ENCODE peak calls at places on chromosomes 7 and 10, in seven cellular contexts. U is AG04450, G is lower lobe of right lung, M is astrocyte, T is GM23338, D is neural progenitor cell, K is fibroblast of lung. Z is an unnamed sample. For H3K27me3, the result is how much of the 10 kb centered on the place peaks cover.

GRCh38 chr10:133056001-133056400 is 31.7 kb upstream of the ADGRA1 start:
- DNase-seq in M (no peak), D (no peak), K (no peak), U (no peak), T (no peak), G (no peak), Z (no peak)

GRCh38 chr10:105259201-105259600 is 618.1 kb downstream of the SORCS3 start:
- DNase-seq in M (no peak), K (no peak), G (no peak), U (no peak), T (no peak), D (no peak), Z (no peak)

GRCh38 chr10:82981137-82981723 is 1106.2 kb downstream of the NRG3 start:
- DNase-seq in U (peak), K (peak), G (no peak), M (peak), D (no peak), T (no peak), Z (peak)

GRCh38 chr7:13359656-13360055 is 629.8 kb downstream of the ETV1 start:
- DNase-seq in U (no peak), M (no peak), G (no peak), T (peak), K (no peak), D (no peak), Z (no peak)

GRCh38 chr10:117663750-117664149 is 121.2 kb downstream of the EMX2 start:
- DNase-seq in U (no peak), G (no peak), K (peak), D (no peak), T (no peak), M (peak), Z (peak)

GRCh38 chr10:66925896-66926719 is at the start of gene LRRTM3:
- DNase-seq in M (peak), G (no peak), U (peak), K (peak), D (peak), T (peak), Z (peak)

GRCh38 chr7:155710035-155710434 is 65.6 kb downstream of the RBM33 start:
- DNase-seq in T (no peak), D (no peak), M (no peak), K (no peak), U (no peak), G (no peak), Z (no peak)

GRCh38 chr10:30701471-30702173 is 72.1 kb upstream of the LYZL2 start:
- DNase-seq in G (no peak), U (no peak), D (no peak), M (peak), T (no peak), K (peak), Z (peak)

GRCh38 chr7:106772655-106773108 is 92.4 kb upstream of the PIK3CG start:
- DNase-seq in K (peak), T (no peak), U (no peak), D (no peak), M (peak), G (no peak), Z (peak)

GRCh38 chr7:47948096-47948790 is at the start of gene PKD1L1:
- DNase-seq in D (no peak), T (no peak), G (no peak), K (peak), U (no peak), M (peak), Z (no peak)

GRCh38 chr10:106424981-106425380 is 739.5 kb downstream of the SORCS1 start:
- DNase-seq in D (no peak), K (peak), T (no peak), U (no peak), M (peak), G (no peak), Z (no peak)

GRCh38 chr10:72056113-72056512 is 32.2 kb downstream of the SPOCK2 start:
- DNase-seq in D (no peak), K (no peak), U (no peak), T (no peak), G (no peak), M (no peak), Z (no peak)

GRCh38 chr7:5214641-5215040 is 24.6 kb downstream of the WIPI2 start:
- DNase-seq in D (no peak), M (no peak), T (no peak), K (no peak), U (no peak), G (no peak), Z (no peak)

GRCh38 chr7:44771358-44771757 is 22.7 kb downstream of the ZMIZ2 start:
- DNase-seq in U (no peak), D (no peak), G (no peak), T (no peak), M (no peak), K (no peak), Z (no peak)

GRCh38 chr7:42854521-42855118 is 57.2 kb downstream of the C7orf25 start:
- DNase-seq in M (no peak), T (no peak), K (no peak), D (no peak), U (no peak), G (no peak), Z (no peak)

GRCh38 chr10:130989670-130990247 is 321.8 kb downstream of the TCERG1L start:
- DNase-seq in T (no peak), G (no peak), U (no peak), K (no peak), M (no peak), D (no peak), Z (no peak)

GRCh38 chr7:4939971-4940720 is 18.8 kb downstream of the MMD2 start:
- DNase-seq in U (no peak), K (no peak), D (no peak), M (no peak), G (no peak), T (no peak), Z (no peak)

GRCh38 chr10:122310311-122311050 is 39.4 kb downstream of the BTBD16 start:
- DNase-seq in T (peak), U (no peak), D (no peak), M (peak), K (peak), G (no peak), Z (peak)

GRCh38 chr10:34235164-34235832 is 579.8 kb downstream of the PARD3 start:
- DNase-seq in D (no peak), T (peak), G (no peak), K (peak), M (peak), U (no peak), Z (no peak)

GRCh38 chr7:18570890-18571478 is 75.4 kb downstream of the HDAC9 start:
- DNase-seq in G (no peak), K (peak), M (peak), D (peak), U (no peak), T (peak), Z (no peak)

GRCh38 chr10:104339469-104340098 is 1.3 kb upstream of the ITPRIP start:
- DNase-seq in U (no peak), M (peak), D (no peak), T (no peak), K (peak), G (no peak), Z (no peak)

GRCh38 chr10:101566333-101567164 is 21.5 kb downstream of the POLL start:
- DNase-seq in M (peak), K (peak), U (no peak), D (peak), G (no peak), T (peak), Z (no peak)

GRCh38 chr10:34710391-34710751 is 104.7 kb downstream of the PARD3 start:
- DNase-seq in M (peak), U (no peak), K (peak), T (no peak), G (no peak), D (no peak), Z (no peak)

GRCh38 chr7:27723086-27723485 is 16.9 kb upstream of the TAX1BP1 start:
- DNase-seq in G (no peak), T (peak), K (peak), D (no peak), M (no peak), U (no peak), Z (no peak)

GRCh38 chr10:131093346-131093745 is 218.2 kb downstream of the TCERG1L start:
- DNase-seq in G (peak), U (no peak), D (no peak), T (no peak), M (no peak), K (no peak), Z (no peak)

GRCh38 chr7:128398016-128398840 is 11.6 kb downstream of the IMPDH1 start:
- DNase-seq in U (no peak), T (peak), K (no peak), G (no peak), M (no peak), D (peak), Z (no peak)

GRCh38 chr7:159167139-159167538 is 22.5 kb upstream of the VIPR2 start:
- DNase-seq in M (no peak), G (no peak), U (no peak), D (no peak), T (no peak), K (no peak), Z (no peak)

GRCh38 chr10:23976285-23976684 is 232.7 kb upstream of the KIAA1217 start:
- DNase-seq in D (no peak), M (no peak), K (no peak), U (no peak), T (no peak), G (no peak), Z (no peak)

GRCh38 chr10:22542773-22543172 is 171.6 kb downstream of the PIP4K2A start:
- DNase-seq in U (no peak), M (no peak), K (no peak), D (no peak), G (no peak), T (no peak), Z (no peak)

DNA sequence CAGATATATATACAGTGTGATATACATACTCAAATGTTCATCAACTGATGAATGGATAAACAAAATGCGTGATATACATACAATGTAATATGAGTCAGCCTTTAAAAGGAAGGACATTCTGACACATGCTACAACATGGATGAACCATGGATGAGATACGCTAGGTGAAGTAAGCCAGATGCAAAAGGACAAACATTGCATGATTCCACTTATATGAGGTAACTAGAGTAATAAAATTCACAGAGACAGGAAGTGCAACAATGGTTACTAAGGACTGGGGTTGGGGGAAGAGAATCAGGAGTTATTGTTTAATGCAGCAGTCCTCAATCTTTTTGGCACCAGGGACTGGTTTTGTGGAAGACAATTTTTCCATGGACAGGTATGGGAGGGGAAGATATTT is 47.3 kb upstream of the PIK3AP1 start:
- DNase-seq in T (no peak), M (no peak), D (no peak), G (no peak), K (no peak), U (no peak), Z (no peak)
- H3K4me3 ChIP-seq in T (no peak), M (no peak), D (no peak), G (no peak), K (no peak), U (no peak), Z (no peak)

GRCh38 chr10:46995234-46995633 is 84.0 kb downstream of the PTPN20 start:
- DNase-seq in M (no peak), G (no peak), U (no peak), K (peak), T (peak), D (peak), Z (no peak)
- TF ChIP-seq CTCF in M (peak), G (no peak), U (no peak), K (peak), T (peak), D (peak), Z (no peak)

GRCh38 chr7:121351682-121352081 is 22.9 kb downstream of the WNT16 start:
- DNase-seq in K (no peak), U (no peak), M (no peak), D (no peak), G (no peak), T (no peak), Z (no peak)

DNA sequence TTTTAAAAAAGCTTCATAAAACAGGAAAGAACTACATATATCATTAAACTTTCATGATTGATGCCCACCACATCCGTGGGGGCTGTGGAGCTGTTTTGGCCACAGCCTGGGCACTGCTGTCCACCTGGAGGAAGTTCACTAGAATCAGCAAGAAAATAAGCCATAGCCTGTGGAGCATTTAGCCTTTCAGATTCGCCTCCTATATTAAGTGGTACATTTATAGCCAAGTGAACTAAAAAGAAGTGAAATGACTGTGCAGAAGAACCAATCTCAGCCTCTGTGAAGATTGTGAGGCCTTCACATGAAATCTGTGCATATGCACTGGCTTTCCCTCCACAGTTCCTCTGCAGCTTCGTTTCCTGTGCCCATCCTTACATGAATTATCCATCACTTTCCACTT is 23.5 kb downstream of the WNT16 start:
- DNase-seq in U (no peak), K (no peak), M (no peak), G (no peak), D (no peak), T (no peak), Z (no peak)
- H3K27me3 ChIP-seq in U (under half), K (under half), M (under half), G (under half), D (under half), T (under half), Z (under half)

GRCh38 chr10:84665211-84665610 is 336.8 kb downstream of the CCSER2 start:
- DNase-seq in U (no peak), D (no peak), T (no peak), K (no peak), M (no peak), G (no peak), Z (no peak)
- H3K4me3 ChIP-seq in U (no peak), D (no peak), T (no peak), K (no peak), M (no peak), G (peak), Z (no peak)

Z was measured in kidney epithelial cell.